ENCODE peak calls at places on chromosomes 16 and 17, in five cellular contexts. T is K562, L is HepG2, W is IMR-90, A is A549. E is an unnamed sample.

GRCh38 chr17:79918581-79919163 is 79.4 kb upstream of the CBX4 start:
- DNase-seq in T (no peak), L (no peak), W (no peak), A (no peak), E (no peak)

GRCh38 chr17:4900231-4901107 is 1.1 kb downstream of the C17orf107 start:
- DNase-seq in T (no peak), L (no peak), W (no peak), A (no peak), E (no peak)

GRCh38 chr16:53414381-53414780 is 19.9 kb upstream of the RBL2 start:
- DNase-seq in T (no peak), L (no peak), W (no peak), A (no peak), E (no peak)

GRCh38 chr17:39165178-39165843 is 650 bp downstream of the ARL5C start:
- DNase-seq in T (no peak), L (no peak), W (no peak), A (no peak), E (no peak)

GRCh38 chr17:66431080-66431795 is 128.8 kb downstream of the PRKCA start:
- DNase-seq in T (no peak), L (no peak), W (peak), A (no peak), E (no peak)

GRCh38 chr16:73717266-73718057 is 579.2 kb upstream of the PSMD7 start:
- DNase-seq in T (no peak), L (no peak), W (no peak), A (no peak), E (no peak)

GRCh38 chr17:29954405-29954804 is 13.0 kb downstream of the EFCAB5 start:
- DNase-seq in T (no peak), L (no peak), W (no peak), A (no peak), E (no peak)

GRCh38 chr17:59783221-59784016 is 76.0 kb downstream of the VMP1 start:
- DNase-seq in T (peak), L (no peak), W (peak), A (peak), E (peak)

GRCh38 chr16:14509055-14509454 is 121.0 kb downstream of the PARN start:
- DNase-seq in T (no peak), L (peak), W (peak), A (peak), E (no peak)

GRCh38 chr16:48534601-48535340 is 75.2 kb downstream of the N4BP1 start:
- DNase-seq in T (no peak), L (no peak), W (no peak), A (no peak), E (no peak)

GRCh38 chr16:477758-478157 is 49.8 kb upstream of the CAPN15 start:
- DNase-seq in T (no peak), L (no peak), W (no peak), A (no peak), E (no peak)

GRCh38 chr17:60671482-60671881 is 6.2 kb upstream of the BCAS3 start:
- DNase-seq in T (no peak), L (peak), W (no peak), A (no peak), E (no peak)

GRCh38 chr17:77616243-77616731 is 342.2 kb upstream of the TNRC6C start:
- DNase-seq in T (no peak), L (no peak), W (no peak), A (no peak), E (no peak)

GRCh38 chr17:2271985-2272702 is 31.4 kb downstream of the SMG6 start:
- DNase-seq in T (no peak), L (no peak), W (no peak), A (no peak), E (no peak)

GRCh38 chr17:39623356-39623950 is 3.3 kb upstream of the PPP1R1B start:
- DNase-seq in T (peak), L (peak), W (peak), A (peak), E (peak)

GRCh38 chr17:8063761-8064589 is 23.5 kb downstream of the ALOX12B start:
- DNase-seq in T (no peak), L (no peak), W (no peak), A (no peak), E (no peak)
- TF ChIP-seq RFX5 in T (no peak), L (no peak), W (no peak), A (no peak), E (no peak)

GRCh38 chr17:81868674-81869220 is 2.4 kb downstream of the ARHGDIA start:
- DNase-seq in T (peak), L (peak), W (peak), A (peak), E (peak)
- H3K27ac ChIP-seq in T (peak), L (peak), W (peak), A (peak), E (peak)

GRCh38 chr16:87658564-87659225 is 56.4 kb downstream of the JPH3 start:
- DNase-seq in T (no peak), L (no peak), W (no peak), A (no peak), E (no peak)

GRCh38 chr16:87654826-87655225 is 52.5 kb downstream of the JPH3 start:
- DNase-seq in T (no peak), L (no peak), W (no peak), A (no peak), E (no peak)

GRCh38 chr16:87653234-87653633 is 50.9 kb downstream of the JPH3 start:
- DNase-seq in T (peak), L (peak), W (peak), A (peak), E (peak)

GRCh38 chr16:87661561-87661960 is 59.3 kb downstream of the JPH3 start:
- DNase-seq in T (peak), L (peak), W (peak), A (peak), E (no peak)

DNA sequence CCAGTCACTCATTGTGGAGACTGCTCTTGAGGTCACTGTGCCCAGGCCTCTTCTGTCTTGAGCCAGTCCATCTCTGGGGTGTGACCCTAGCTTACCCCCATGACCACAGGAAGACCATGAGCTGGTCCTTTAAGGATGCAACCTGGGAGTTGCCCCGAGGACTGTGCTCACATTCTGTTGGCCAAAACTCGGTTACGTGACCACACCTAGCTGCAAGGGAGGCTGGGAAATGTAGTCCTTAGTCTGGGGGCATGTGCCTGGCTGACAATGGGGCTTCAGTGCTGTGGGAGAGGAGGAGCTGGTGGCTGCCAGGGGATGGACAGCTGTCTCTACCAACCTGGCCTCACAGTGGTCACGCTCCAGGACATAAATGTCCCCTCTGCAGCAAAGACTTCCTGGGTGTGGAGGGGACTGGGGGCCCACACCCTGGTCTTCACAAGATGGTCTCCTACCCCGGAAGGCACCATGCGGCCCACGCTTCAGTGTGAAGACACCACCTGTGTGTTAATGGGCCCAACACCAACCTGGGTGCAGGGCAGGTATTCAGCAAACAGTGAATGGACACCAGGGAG is 55.4 kb downstream of the JPH3 start:
- DNase-seq in T (peak), L (peak), W (no peak), A (no peak), E (no peak)
- TF ChIP-seq RFX5 in T (no peak), L (no peak), W (no peak), A (no peak), E (no peak)

DNA sequence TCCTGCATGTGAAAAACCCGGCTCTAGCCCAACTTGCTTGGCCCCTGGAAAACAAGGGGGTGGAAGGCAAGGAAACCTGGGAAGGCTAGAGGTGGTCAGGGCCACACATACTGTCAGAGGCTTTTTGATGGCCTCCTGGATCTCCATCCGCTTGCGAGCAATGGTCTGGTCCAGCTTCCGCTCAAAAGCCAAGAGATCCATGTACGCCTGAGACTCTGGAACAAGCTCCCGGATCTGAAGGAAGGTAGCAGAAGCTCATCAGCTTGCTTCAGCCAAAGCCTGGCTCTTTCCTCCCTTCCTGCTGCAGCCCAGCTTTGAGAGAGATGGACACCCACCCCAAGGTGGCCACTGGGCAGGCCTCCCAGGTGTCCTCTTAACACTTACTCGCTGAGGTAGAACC is 5.7 kb downstream of the SMARCD2 start:
- DNase-seq in T (no peak), L (no peak), W (no peak), A (no peak), E (no peak)
- H3K27ac ChIP-seq in T (no peak), L (no peak), W (no peak), A (no peak), E (no peak)

DNA sequence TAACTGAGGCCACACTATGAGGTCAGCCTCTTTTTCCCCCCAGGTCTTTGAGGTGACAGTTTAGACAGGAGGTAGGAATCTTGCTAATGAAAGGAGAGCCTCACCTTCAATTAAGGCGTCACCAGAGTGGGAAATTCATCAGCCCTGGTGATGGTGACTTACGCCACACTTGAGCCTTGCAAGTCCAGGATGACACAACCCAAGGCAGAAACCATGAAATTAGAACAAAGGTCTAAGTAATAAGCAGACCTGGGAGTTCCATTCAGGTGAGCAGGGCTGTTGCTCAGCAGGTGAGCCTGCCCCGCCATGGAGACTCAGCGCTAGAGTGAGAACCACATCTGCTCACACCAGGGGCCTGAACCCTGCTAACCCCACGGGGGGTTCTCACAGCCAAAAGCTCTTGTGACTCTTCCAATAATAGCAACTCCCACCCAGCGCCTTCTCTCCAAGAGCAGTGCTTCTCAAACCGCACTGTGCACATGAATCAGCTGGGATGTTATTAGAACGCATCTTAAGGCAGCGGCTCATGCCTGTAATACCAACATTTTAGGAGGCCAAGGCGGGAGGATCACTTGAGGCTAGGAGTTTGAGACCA is 28.7 kb upstream of the KIFC3 start:
- DNase-seq in T (no peak), L (no peak), W (no peak), A (no peak), E (no peak)
- TF ChIP-seq RFX5 in T (no peak), L (no peak), W (no peak), A (no peak), E (no peak)

GRCh38 chr17:36919407-36919968 is 17.8 kb upstream of the LHX1 start:
- DNase-seq in T (no peak), L (no peak), W (no peak), A (no peak), E (no peak)
- H3K27ac ChIP-seq in T (no peak), L (no peak), W (no peak), A (peak), E (no peak)

GRCh38 chr16:57807252-57807967 is 5.1 kb upstream of the KIFC3 start:
- DNase-seq in T (no peak), L (no peak), W (no peak), A (peak), E (no peak)

GRCh38 chr16:57808589-57808988 is 6.3 kb upstream of the KIFC3 start:
- DNase-seq in T (no peak), L (no peak), W (no peak), A (no peak), E (no peak)

GRCh38 chr16:57809843-57810196 is 7.5 kb upstream of the KIFC3 start:
- DNase-seq in T (no peak), L (no peak), W (no peak), A (no peak), E (no peak)

GRCh38 chr16:57809276-57809793 is 7.0 kb upstream of the KIFC3 start:
- DNase-seq in T (no peak), L (no peak), W (no peak), A (no peak), E (no peak)

GRCh38 chr16:57807968-57808528 is 5.8 kb upstream of the KIFC3 start:
- DNase-seq in T (peak), L (peak), W (peak), A (peak), E (peak)
- TF ChIP-seq RFX5 in T (no peak), L (no peak), W (no peak), A (no peak), E (no peak)

GRCh38 chr17:75701288-75701687 is 20.0 kb upstream of the ITGB4 start:
- DNase-seq in T (no peak), L (no peak), W (no peak), A (no peak), E (no peak)

GRCh38 chr17:75706042-75706728 is 15.1 kb upstream of the ITGB4 start:
- DNase-seq in T (no peak), L (no peak), W (no peak), A (no peak), E (no peak)

GRCh38 chr17:75704963-75705875 is 16.0 kb upstream of the ITGB4 start:
- DNase-seq in T (no peak), L (no peak), W (no peak), A (no peak), E (no peak)

GRCh38 chr17:75703191-75703590 is 18.1 kb upstream of the ITGB4 start:
- DNase-seq in T (no peak), L (no peak), W (no peak), A (no peak), E (no peak)

DNA sequence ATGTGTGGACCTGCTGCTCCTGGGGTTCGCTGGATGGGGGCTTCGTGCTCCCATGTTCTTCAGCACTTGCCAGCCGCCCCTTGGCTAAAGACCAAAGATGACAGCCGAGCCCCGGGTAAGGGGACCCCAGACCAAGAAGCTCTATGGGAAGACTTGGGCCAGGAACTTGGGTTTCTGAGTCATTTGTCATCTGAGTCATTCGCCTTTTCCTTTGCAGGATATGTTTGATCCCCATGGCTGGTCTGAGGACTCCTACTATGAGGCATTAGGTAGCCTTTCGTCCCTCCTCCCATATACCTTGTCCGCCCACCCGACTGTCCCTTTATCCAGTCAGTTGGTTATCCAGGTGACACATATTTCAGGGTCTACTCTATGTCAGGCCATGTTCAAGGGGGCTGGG is 17.7 kb upstream of the ITGB4 start:
- DNase-seq in T (no peak), L (no peak), W (no peak), A (no peak), E (no peak)
- H3K27ac ChIP-seq in T (no peak), L (no peak), W (no peak), A (peak), E (no peak)

DNA sequence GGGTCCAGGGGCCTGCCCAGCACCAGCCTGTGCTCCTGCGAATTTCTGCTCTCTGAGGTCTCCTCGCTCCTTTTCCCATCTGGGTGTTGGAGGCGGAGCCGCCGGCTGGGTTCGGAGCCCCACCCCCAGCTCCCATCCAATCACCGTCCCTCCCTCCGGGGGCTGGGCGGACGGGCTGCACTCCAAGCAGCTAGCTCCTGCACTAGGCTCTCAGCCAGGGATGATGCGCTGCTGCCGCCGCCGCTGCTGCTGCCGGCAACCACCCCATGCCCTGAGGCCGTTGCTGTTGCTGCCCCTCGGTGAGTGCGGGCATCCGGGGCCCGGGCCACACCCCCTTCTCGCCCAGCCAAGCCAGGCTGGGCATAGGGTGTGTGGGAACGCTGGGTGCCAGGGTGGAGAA is at the start of gene NRN1L:
- DNase-seq in T (peak), L (no peak), W (peak), A (no peak), E (peak)
- TF ChIP-seq RFX5 in T (no peak), L (no peak), W (no peak), A (no peak), E (no peak)

GRCh38 chr17:75557075-75557851 is 30.3 kb upstream of the MYO15B start:
- DNase-seq in T (peak), L (peak), W (peak), A (peak), E (peak)
- H3K27ac ChIP-seq in T (no peak), L (peak), W (no peak), A (peak), E (peak)

E was measured in SK-N-SH.